ENCODE peak calls at places on chromosomes 16 and 17, in six cellular contexts. L is C1 segment of cervical spinal cord; J is stimulated activated naive B cell treated with anti-CD40 and anti-IgM and Interleukin-4, amounts not matched to agents 10 μg/mL and 1 μg/mL and 100 μg/mL, for 72 hours; O is stimulated activated CD4-positive, alpha-beta T cell treated with anti-CD3 and anti-CD28 coated beads, Interleukin-12 subunit alpha, Interleukin-12 subunit beta, amount 100 ng/mL, for 4 hours; C is cardiac septum; K is thoracic aorta. Z is an unnamed sample.
A peak's percentile ranks its signal among the peaks of the same experiment; 100 is the strongest.

GRCh38 chr17:64572682-64573154 is 65.9 kb downstream of the CEP95 start:
- DNase-seq in K (no peak), J (no peak), C (no peak), O (no peak), L (no peak), Z (no peak)

GRCh38 chr16:48054881-48055601 is 100.8 kb downstream of the ABCC12 start:
- DNase-seq in J (peak; percentile 13), L (no peak), K (no peak), C (no peak), O (peak; percentile 2), Z (no peak)

GRCh38 chr16:61798741-61799140 is 237.5 kb downstream of the CDH8 start:
- DNase-seq in K (no peak), C (no peak), O (no peak), L (no peak), J (no peak), Z (no peak)

GRCh38 chr17:22123536-22124281 is 431.4 kb downstream of the KCNJ18 start:
- DNase-seq in O (no peak), L (no peak), C (no peak), K (no peak), J (no peak), Z (no peak)

GRCh38 chr17:30363715-30364202 is 15.0 kb upstream of the CPD start:
- DNase-seq in C (peak; percentile 80), O (peak; percentile 61), J (peak; percentile 65), L (no peak), K (no peak), Z (peak; percentile 99)

GRCh38 chr16:48611329-48612137 is 1.6 kb upstream of the N4BP1 start:
- DNase-seq in K (no peak), O (peak; percentile 30), C (peak; percentile 91), L (no peak), J (no peak), Z (peak; percentile 58)

GRCh38 chr17:14048169-14048568 is 21.1 kb upstream of the COX10 start:
- DNase-seq in C (no peak), O (no peak), L (no peak), K (no peak), J (no peak), Z (no peak)

GRCh38 chr16:67372664-67373063 is 20.6 kb downstream of the TPPP3 start:
- DNase-seq in O (no peak), J (no peak), C (no peak), K (no peak), L (no peak), Z (no peak)

GRCh38 chr16:49987381-49987780 is 37.6 kb upstream of the CNEP1R1 start:
- DNase-seq in J (no peak), K (no peak), C (no peak), L (no peak), O (no peak), Z (no peak)

GRCh38 chr16:11914759-11915643 is 755 bp downstream of the GSPT1 start:
- DNase-seq in C (peak; percentile 78), J (peak; percentile 35), L (no peak), K (no peak), O (peak; percentile 30), Z (no peak)

GRCh38 chr17:77330602-77331081 is 189.9 kb downstream of the SEC14L1 start:
- DNase-seq in L (no peak), K (no peak), O (no peak), C (no peak), J (no peak), Z (no peak)

GRCh38 chr16:66375451-66375850 is 9.0 kb downstream of the CDH5 start:
- DNase-seq in O (no peak), C (no peak), J (no peak), K (no peak), L (no peak), Z (no peak)

GRCh38 chr16:83908798-83909197 is 9.9 kb downstream of the MLYCD start:
- DNase-seq in K (no peak), L (no peak), J (no peak), O (no peak), C (no peak), Z (no peak)

GRCh38 chr17:4161179-4161559 is 18.2 kb downstream of the CYB5D2 start:
- DNase-seq in K (peak; percentile 40), J (no peak), O (no peak), L (no peak), C (no peak), Z (no peak)

GRCh38 chr17:2815781-2816185 is 19.5 kb downstream of the RAP1GAP2 start:
- DNase-seq in J (no peak), O (no peak), K (no peak), C (no peak), L (no peak), Z (no peak)

GRCh38 chr17:37608369-37609169 is 649 bp downstream of the SYNRG start:
- DNase-seq in K (peak; percentile 5), C (no peak), L (no peak), O (no peak), J (no peak), Z (no peak)

GRCh38 chr17:82648761-82649474 is 674 bp upstream of the WDR45B start:
- DNase-seq in L (no peak), J (peak; percentile 27), K (no peak), C (peak; percentile 79), O (no peak), Z (no peak)

GRCh38 chr17:48723555-48724239 is 712 bp downstream of the PRAC2 start:
- DNase-seq in C (no peak), J (no peak), O (no peak), L (no peak), K (no peak), Z (no peak)

Z was measured in GM12878.